ENCODE peak calls at places on chromosomes 6 and 20, in five cellular contexts. Q is transverse colon, M is body of pancreas, L is endothelial cell of umbilical vein, Z is PC-9. U is an unnamed sample.

GRCh38 chr6:159833556-159833955 is 33.5 kb downstream of the PNLDC1 start:
- DNase-seq in M (no peak), L (no peak), Q (no peak), Z (no peak), U (no peak)

GRCh38 chr6:44028767-44029166 is 98.5 kb downstream of the MRPL14 start:
- DNase-seq in L (no peak), M (no peak), Q (no peak), Z (peak; percentile 76), U (no peak)

GRCh38 chr6:27161946-27162603 is 85.4 kb upstream of the PRSS16 start:
- DNase-seq in Q (no peak), M (peak; percentile 60), Z (peak; percentile 61), L (peak; percentile 68), U (peak; percentile 68)

GRCh38 chr6:161847628-161848027 is 573.8 kb upstream of the AGPAT4 start:
- DNase-seq in L (no peak), Q (no peak), Z (no peak), M (no peak), U (no peak)

GRCh38 chr6:38117281-38117680 is 297.8 kb downstream of the ZFAND3 start:
- DNase-seq in L (peak; percentile 56), Z (no peak), M (no peak), Q (no peak), U (no peak)

GRCh38 chr6:109172096-109172495 is 76.8 kb downstream of the CEP57L1 start:
- DNase-seq in Z (peak; percentile 93), L (no peak), M (no peak), Q (no peak), U (no peak)

GRCh38 chr6:19837511-19838441 is 606 bp downstream of the ID4 start:
- DNase-seq in L (peak; percentile 6), Q (peak; percentile 24), Z (no peak), M (peak; percentile 60), U (peak; percentile 69)

GRCh38 chr20:17344775-17345174 is 117.9 kb downstream of the PCSK2 start:
- DNase-seq in Q (no peak), M (no peak), L (no peak), Z (no peak), U (no peak)

GRCh38 chr6:166998256-166999144 is 697 bp upstream of the CEP43 start:
- DNase-seq in L (peak; percentile 16), M (peak; percentile 20), Z (no peak), Q (peak; percentile 22), U (peak; percentile 23)

GRCh38 chr6:105898286-105898685 is 187.8 kb upstream of the PRDM1 start:
- DNase-seq in L (no peak), Q (peak; percentile 19), Z (no peak), M (no peak), U (no peak)

GRCh38 chr20:15643713-15644112 is 929.5 kb downstream of the KIF16B start:
- DNase-seq in L (peak; percentile 15), Q (no peak), Z (no peak), M (no peak), U (peak; percentile 0)

GRCh38 chr20:14582855-14583254 is 245.4 kb upstream of the FLRT3 start:
- DNase-seq in L (no peak), Q (no peak), Z (no peak), M (no peak), U (no peak)

GRCh38 chr6:17768881-17769280 is 62.2 kb upstream of the NUP153 start:
- DNase-seq in Q (no peak), Z (no peak), M (no peak), L (peak; percentile 6), U (no peak)

GRCh38 chr20:9179193-9179802 is 110.4 kb downstream of the PLCB4 start:
- DNase-seq in Z (no peak), M (no peak), Q (no peak), L (peak; percentile 90), U (no peak)

GRCh38 chr6:105515054-105515453 is 112.2 kb upstream of the PREP start:
- DNase-seq in L (no peak), Q (no peak), Z (no peak), M (no peak), U (no peak)

GRCh38 chr6:12545837-12546658 is 170.5 kb upstream of the PHACTR1 start:
- DNase-seq in M (no peak), Z (peak; percentile 92), Q (no peak), L (peak; percentile 87), U (peak; percentile 27)

GRCh38 chr20:18042211-18042610 is 15.5 kb downstream of the OVOL2 start:
- DNase-seq in Q (no peak), L (no peak), Z (no peak), M (no peak), U (no peak)

GRCh38 chr20:32670773-32671455 is 2.8 kb downstream of the C20orf203 start:
- DNase-seq in Z (no peak), L (no peak), M (no peak), Q (no peak), U (no peak)

GRCh38 chr20:50055524-50056083 is 57.3 kb downstream of the UBE2V1 start:
- DNase-seq in Z (no peak), Q (no peak), L (no peak), M (no peak), U (no peak)

GRCh38 chr6:30844118-30844535 is 40.2 kb upstream of the DDR1 start:
- DNase-seq in L (no peak), M (no peak), Z (peak; percentile 53), Q (no peak), U (no peak)

GRCh38 chr6:88577461-88577860 is 386.0 kb downstream of the RNGTT start:
- DNase-seq in L (no peak), Q (no peak), M (no peak), Z (no peak), U (no peak)

GRCh38 chr6:43747734-43748133 is 22.3 kb upstream of the VEGFA start:
- DNase-seq in Q (no peak), Z (no peak), L (no peak), M (no peak), U (no peak)

GRCh38 chr20:52312131-52312729 is 120.7 kb upstream of the ZFP64 start:
- DNase-seq in M (peak; percentile 57), Q (peak; percentile 22), Z (peak; percentile 51), L (peak; percentile 82), U (peak; percentile 67)

GRCh38 chr6:114315841-114316595 is 26.8 kb downstream of the HS3ST5 start:
- DNase-seq in M (no peak), Q (no peak), Z (no peak), L (no peak), U (no peak)

GRCh38 chr6:25239059-25239458 is 40.1 kb upstream of the CARMIL1 start:
- DNase-seq in Z (no peak), Q (no peak), L (peak; percentile 24), M (no peak), U (no peak)

GRCh38 chr6:53906842-53907241 is 112.0 kb downstream of the LRRC1 start:
- DNase-seq in M (peak; percentile 15), Z (no peak), Q (no peak), L (no peak), U (no peak)

DNA sequence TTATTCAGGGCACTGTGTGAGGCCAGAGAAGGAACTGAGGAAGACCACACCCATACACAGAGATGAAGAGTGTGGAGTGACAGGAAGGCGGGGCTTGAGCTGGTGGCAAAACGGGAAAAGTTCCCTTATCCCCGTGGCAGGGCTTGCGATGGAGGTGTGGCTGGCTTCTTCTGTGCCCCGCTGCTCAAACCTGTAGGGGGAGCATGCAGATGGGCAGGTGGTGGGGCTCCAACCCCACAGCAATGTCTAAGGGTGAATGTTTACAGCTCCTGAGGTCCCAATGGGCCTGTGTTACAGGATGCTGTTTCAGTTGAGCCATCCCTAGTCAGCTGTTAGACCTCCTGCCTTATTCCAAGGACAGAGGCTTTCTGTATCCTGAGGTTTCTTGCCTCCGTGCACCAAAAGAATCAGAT is 105.9 kb downstream of the LY86 start:
- DNase-seq in L (no peak), M (no peak), Q (no peak), Z (no peak), U (peak; percentile 32)
- TF ChIP-seq CTCF in L (no peak), M (no peak), Q (no peak), Z (no peak), U (no peak)

GRCh38 chr6:135053433-135053832 is 1.2 kb downstream of the HBS1L start:
- DNase-seq in Q (no peak), M (no peak), Z (no peak), L (no peak), U (no peak)

GRCh38 chr6:135052939-135053338 is 1.7 kb downstream of the HBS1L start:
- DNase-seq in Z (no peak), L (no peak), M (no peak), Q (no peak), U (no peak)

GRCh38 chr6:135054238-135054574 is 416 bp downstream of the HBS1L start:
- DNase-seq in Z (no peak), L (no peak), Q (no peak), M (no peak), U (no peak)

GRCh38 chr6:135056632-135057031 is 2.0 kb upstream of the HBS1L start:
- DNase-seq in Q (no peak), Z (no peak), M (no peak), L (no peak), U (no peak)

GRCh38 chr6:135054575-135055498 is at the start of gene HBS1L:
- DNase-seq in Z (peak; percentile 96), Q (peak; percentile 96), M (peak; percentile 98), L (peak; percentile 97), U (peak; percentile 93)
- TF ChIP-seq CTCF in Z (no peak), Q (no peak), M (no peak), L (no peak), U (no peak)

GRCh38 chr6:42142118-42142835 is at the start of gene C6orf132:
- DNase-seq in Q (peak; percentile 87), M (peak; percentile 90), L (no peak), Z (peak; percentile 81), U (peak; percentile 97)
- TF ChIP-seq CTCF in Q (no peak), M (peak; percentile 42), L (no peak), Z (no peak), U (no peak)

GRCh38 chr20:35224536-35224935 is 2.0 kb upstream of the MMP24 start:
- DNase-seq in Z (no peak), M (no peak), L (no peak), Q (no peak), U (no peak)

GRCh38 chr20:35226126-35226774 is at the start of gene MMP24:
- DNase-seq in Q (no peak), M (no peak), L (no peak), Z (no peak), U (no peak)

GRCh38 chr20:35223941-35224340 is 2.5 kb upstream of the MMP24 start:
- DNase-seq in M (no peak), L (no peak), Q (no peak), Z (no peak), U (no peak)

GRCh38 chr20:35226775-35227681 is 538 bp downstream of the MMP24 start:
- DNase-seq in Z (no peak), Q (peak; percentile 14), M (peak; percentile 57), L (peak; percentile 35), U (peak; percentile 74)

DNA sequence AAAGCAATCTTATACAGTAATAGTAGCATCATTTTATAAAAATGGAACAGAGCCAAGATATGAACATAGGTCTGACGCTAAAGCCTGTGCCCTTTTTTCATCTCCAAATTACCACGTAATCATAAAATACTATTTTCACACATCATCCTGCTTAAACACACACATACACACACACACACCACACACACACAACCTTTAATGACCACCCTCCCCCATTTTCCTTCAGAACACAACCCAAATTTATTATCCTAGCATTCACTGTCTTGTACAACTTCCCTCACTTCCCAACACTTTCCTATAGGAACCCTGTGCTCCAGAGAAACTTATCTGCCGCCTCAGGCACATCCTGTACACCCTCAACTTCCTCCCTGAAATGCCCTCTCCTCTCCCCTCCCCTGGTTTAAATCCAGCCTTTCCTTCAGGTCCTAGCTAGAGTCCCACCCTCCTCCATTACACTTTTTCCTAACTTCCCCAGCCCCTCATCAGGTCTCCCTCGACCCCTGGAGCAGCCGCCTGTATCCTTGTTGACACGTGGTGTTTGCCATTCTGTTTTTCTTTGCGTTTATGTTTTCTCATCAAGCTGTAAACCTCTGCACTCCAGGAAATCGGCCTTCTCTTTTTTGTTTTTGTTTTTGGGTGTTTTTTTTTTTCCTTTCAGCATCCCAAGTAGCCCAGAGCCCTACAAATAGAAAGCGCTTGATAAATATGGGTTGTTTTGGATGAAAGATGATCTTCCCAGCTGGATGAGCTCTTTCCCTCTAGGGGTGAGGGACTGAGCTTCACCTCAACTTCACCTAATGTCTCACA is 968 bp upstream of the MMP24 start:
- DNase-seq in M (no peak), L (peak; percentile 92), Q (no peak), Z (no peak), U (no peak)
- TF ChIP-seq CTCF in M (no peak), L (no peak), Q (no peak), Z (no peak), U (no peak)